ENCODE peak calls at places on chromosomes 1 and 21, in ten cellular contexts. U, Y, C, T, I, D, H, Z, S and M are unnamed samples.

GRCh38 chr1:7298749-7299151 is 472.3 kb upstream of the VAMP3 start:
- DNase-seq in U (no peak), D (no peak), S (peak), Y (peak), C (peak), Z (no peak), I (no peak), T (peak), H (no peak), M (no peak)

GRCh38 chr21:38139380-38140168 is 117.2 kb upstream of the KCNJ15 start:
- DNase-seq in Y (no peak), I (no peak), C (no peak), H (no peak), S (peak), D (no peak), T (peak), Z (no peak), U (no peak), M (no peak)

GRCh38 chr1:117098287-117098890 is 23.2 kb downstream of the TRIM45 start:
- DNase-seq in D (no peak), Y (no peak), Z (no peak), T (peak), C (no peak), S (no peak), U (no peak), H (no peak), I (no peak), M (no peak)

GRCh38 chr1:36463404-36463772 is 796 bp downstream of the MRPS15 start:
- DNase-seq in Z (no peak), D (no peak), C (no peak), U (no peak), T (no peak), H (no peak), S (no peak), I (no peak), Y (no peak), M (no peak)

GRCh38 chr1:9269078-9269501 is 23.6 kb upstream of the SPSB1 start:
- DNase-seq in T (no peak), H (no peak), Z (no peak), C (no peak), D (no peak), I (no peak), U (no peak), Y (no peak), S (no peak), M (no peak)

GRCh38 chr1:20147846-20148570 is 8.9 kb downstream of the PLA2G2F start:
- DNase-seq in C (no peak), U (no peak), Z (no peak), S (no peak), T (no peak), H (no peak), D (no peak), Y (no peak), I (peak), M (no peak)

GRCh38 chr1:1763657-1764621 is 14.3 kb downstream of the NADK start:
- DNase-seq in I (no peak), C (no peak), S (peak), D (no peak), U (no peak), H (no peak), Y (no peak), Z (no peak), T (no peak), M (no peak)

GRCh38 chr1:6960291-6960758 is 175.1 kb downstream of the CAMTA1 start:
- DNase-seq in U (no peak), S (peak), Z (no peak), H (no peak), T (no peak), Y (no peak), D (no peak), I (no peak), C (peak), M (no peak)

GRCh38 chr1:92929461-92929860 is 31.8 kb downstream of the DIPK1A start:
- DNase-seq in U (no peak), Z (peak), Y (no peak), D (no peak), T (no peak), H (no peak), S (no peak), C (no peak), I (no peak), M (no peak)

GRCh38 chr1:81703736-81704463 is 96.8 kb upstream of the ADGRL2 start:
- DNase-seq in T (no peak), C (no peak), Y (no peak), H (no peak), U (no peak), S (peak), I (no peak), Z (no peak), D (no peak), M (no peak)

GRCh38 chr1:208475951-208476824 is 232.0 kb upstream of the PLXNA2 start:
- DNase-seq in H (peak), T (peak), C (no peak), U (no peak), S (no peak), D (no peak), Z (no peak), I (no peak), Y (no peak), M (no peak)

GRCh38 chr1:22861764-22862440 is 110.8 kb downstream of the LACTBL1 start:
- DNase-seq in U (peak), I (peak), T (peak), H (peak), C (no peak), S (peak), D (no peak), Z (no peak), Y (no peak), M (peak)

GRCh38 chr1:201468501-201468843 is 516 bp downstream of the PHLDA3 start:
- DNase-seq in U (no peak), Z (peak), C (no peak), H (peak), D (no peak), I (peak), Y (no peak), S (peak), T (no peak), M (peak)

GRCh38 chr1:10827377-10828333 is 31.2 kb upstream of the CASZ1 start:
- DNase-seq in Y (no peak), I (no peak), T (no peak), Z (no peak), S (no peak), D (no peak), H (no peak), U (no peak), C (no peak), M (no peak)

GRCh38 chr1:65817891-65818290 is 25.2 kb downstream of the PDE4B start:
- DNase-seq in Z (no peak), T (no peak), C (no peak), D (no peak), H (no peak), I (no peak), S (no peak), U (no peak), Y (no peak), M (no peak)
- TF ChIP-seq CTCF in Z (no peak), T (no peak), C (no peak), D (no peak), H (no peak), I (no peak), S (no peak), U (no peak), Y (no peak), M (no peak)

GRCh38 chr21:18041012-18041411 is 203.6 kb upstream of the CHODL start:
- DNase-seq in D (no peak), H (peak), U (peak), C (no peak), Y (no peak), Z (peak), I (no peak), T (peak), S (peak), M (no peak)
- TF ChIP-seq CTCF in D (no peak), H (no peak), U (no peak), C (no peak), Y (peak), Z (peak), I (no peak), T (peak), S (peak), M (peak)

DNA sequence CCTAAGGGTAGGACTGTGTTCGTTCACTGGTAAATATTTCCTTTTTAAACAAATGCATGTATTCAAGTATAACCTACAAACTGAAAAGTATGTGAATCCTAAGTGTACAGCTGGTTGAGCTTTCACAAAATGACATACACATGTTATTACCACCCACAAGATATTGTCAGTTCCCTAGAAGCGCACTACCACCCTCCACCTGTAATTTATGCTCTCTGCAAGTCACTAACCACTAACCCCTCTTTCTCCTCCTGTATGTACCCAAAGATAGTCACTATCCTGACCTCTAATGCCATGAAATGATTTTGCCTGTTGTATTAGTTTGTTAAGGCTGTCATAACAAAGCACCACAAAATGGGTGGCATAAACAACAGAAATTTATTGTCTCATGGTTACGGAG is 82.8 kb upstream of the CHODL start:
- DNase-seq in D (no peak), H (no peak), Z (no peak), T (no peak), S (no peak), I (no peak), Y (no peak), C (no peak), U (no peak), M (no peak)
- TF ChIP-seq CTCF in D (no peak), H (no peak), Z (no peak), T (no peak), S (no peak), I (no peak), Y (no peak), C (no peak), U (no peak), M (no peak)

DNA sequence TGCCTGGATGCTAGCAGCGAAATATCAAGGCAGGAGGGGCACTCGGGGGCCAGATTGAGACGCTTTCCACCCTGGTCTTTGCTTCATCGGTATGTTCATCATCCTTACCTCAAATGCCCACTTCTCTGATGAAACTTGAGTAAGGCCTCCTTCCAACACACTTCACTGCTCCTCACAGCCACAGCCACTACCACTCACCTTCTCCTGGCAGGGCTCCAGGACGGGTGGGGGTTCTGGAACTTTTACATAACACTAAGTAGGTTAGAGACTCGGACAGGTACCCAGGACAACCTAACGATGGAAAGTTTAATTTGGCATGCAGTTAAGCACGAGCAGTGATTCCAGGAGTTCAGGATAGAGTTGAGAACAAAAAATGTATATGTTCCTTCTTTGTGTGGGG is 73.9 kb upstream of the SPAG17 start:
- DNase-seq in Y (no peak), U (no peak), Z (no peak), S (no peak), H (no peak), I (no peak), T (no peak), C (no peak), D (no peak), M (no peak)
- TF ChIP-seq CTCF in Y (no peak), U (no peak), Z (no peak), S (no peak), H (no peak), I (no peak), T (no peak), C (no peak), D (no peak), M (no peak)

GRCh38 chr1:203475012-203475981 is at the start of gene PRELP:
- DNase-seq in Z (no peak), H (peak), C (no peak), S (peak), U (no peak), T (no peak), I (no peak), D (no peak), Y (no peak), M (no peak)
- TF ChIP-seq CTCF in Z (no peak), H (no peak), C (peak), S (no peak), U (no peak), T (no peak), I (no peak), D (no peak), Y (no peak), M (no peak)

DNA sequence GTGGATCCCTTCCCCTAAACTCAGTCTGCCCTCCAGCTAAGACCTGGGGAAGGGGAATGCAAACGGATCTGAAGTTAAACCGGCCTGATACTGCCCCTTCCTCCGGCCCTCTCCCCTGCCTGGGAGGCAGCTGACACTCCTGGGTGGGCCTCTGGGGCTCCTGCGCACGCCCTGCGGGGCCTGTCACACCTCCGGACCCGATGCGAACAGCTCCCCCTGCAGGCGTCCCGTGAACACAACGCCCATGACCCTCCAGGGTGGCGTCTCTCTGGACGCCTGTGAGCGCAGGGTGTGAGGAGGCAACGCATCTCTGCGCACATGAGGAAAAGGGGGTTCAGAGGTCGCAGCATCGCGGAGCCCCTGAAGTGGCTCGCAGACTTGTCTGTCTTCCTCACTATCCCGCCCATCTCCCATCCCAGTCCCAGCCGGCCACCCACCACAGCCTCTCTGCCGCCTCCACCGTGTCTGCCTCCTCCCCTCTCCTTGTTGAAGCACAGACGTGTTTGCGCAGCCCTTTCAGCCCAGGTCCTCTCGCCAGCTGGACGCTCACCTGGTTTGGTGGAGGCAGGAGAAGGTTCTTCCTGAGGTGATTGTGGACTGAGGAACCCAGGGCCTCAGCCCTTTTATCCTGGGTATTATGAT is 421 bp upstream of the LCE3A start:
- DNase-seq in Y (no peak), C (no peak), S (no peak), D (no peak), Z (peak), H (no peak), T (no peak), U (no peak), I (no peak), M (no peak)
- TF ChIP-seq CTCF in Y (peak), C (no peak), S (peak), D (no peak), Z (no peak), H (no peak), T (no peak), U (peak), I (no peak), M (no peak)

GRCh38 chr1:212182585-212182984 is 102.6 kb upstream of the PPP2R5A start:
- DNase-seq in T (no peak), U (no peak), H (no peak), S (no peak), I (no peak), C (no peak), Y (no peak), D (no peak), Z (no peak), M (no peak)

GRCh38 chr1:212178830-212179370 is 106.3 kb upstream of the PPP2R5A start:
- DNase-seq in I (no peak), Z (no peak), D (no peak), T (peak), U (no peak), H (no peak), C (no peak), S (no peak), Y (no peak), M (no peak)

GRCh38 chr1:212177542-212177941 is 107.7 kb upstream of the PPP2R5A start:
- DNase-seq in U (no peak), Z (no peak), T (no peak), C (no peak), H (no peak), D (no peak), S (no peak), Y (no peak), I (no peak), M (no peak)

GRCh38 chr1:212181015-212181891 is 104.0 kb upstream of the PPP2R5A start:
- DNase-seq in S (no peak), C (no peak), U (no peak), H (no peak), Y (no peak), I (no peak), T (no peak), D (no peak), Z (no peak), M (no peak)

GRCh38 chr1:212179394-212180076 is 105.7 kb upstream of the PPP2R5A start:
- DNase-seq in S (peak), C (peak), U (no peak), Z (no peak), I (no peak), T (peak), H (no peak), D (no peak), Y (peak), M (no peak)
- TF ChIP-seq CTCF in S (no peak), C (no peak), U (no peak), Z (no peak), I (no peak), T (no peak), H (no peak), D (no peak), Y (no peak), M (no peak)

DNA sequence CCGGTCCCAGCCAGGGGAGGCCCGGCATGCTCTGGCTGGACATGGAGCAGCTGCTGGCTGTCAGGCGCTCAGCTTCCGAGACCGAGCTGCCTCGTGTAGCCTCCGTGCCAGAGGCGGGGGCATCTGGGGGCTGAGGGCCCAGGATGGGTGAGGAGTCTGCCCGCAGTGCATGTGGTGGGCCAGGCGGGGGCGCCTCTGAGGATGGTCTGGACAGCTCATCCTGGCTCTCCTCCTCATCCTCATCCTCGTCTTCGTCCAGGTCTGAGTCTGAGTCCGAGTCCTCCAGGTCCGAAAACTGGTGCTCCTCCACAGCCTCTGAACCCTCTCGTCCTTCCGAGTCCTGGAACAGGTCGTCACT is 28.9 kb upstream of the EDN2 start:
- DNase-seq in Z (no peak), S (no peak), U (peak), C (no peak), H (peak), I (no peak), T (no peak), Y (no peak), D (no peak), M (no peak)
- TF ChIP-seq CTCF in Z (no peak), S (peak), U (peak), C (peak), H (peak), I (no peak), T (peak), Y (peak), D (no peak), M (peak)

DNA sequence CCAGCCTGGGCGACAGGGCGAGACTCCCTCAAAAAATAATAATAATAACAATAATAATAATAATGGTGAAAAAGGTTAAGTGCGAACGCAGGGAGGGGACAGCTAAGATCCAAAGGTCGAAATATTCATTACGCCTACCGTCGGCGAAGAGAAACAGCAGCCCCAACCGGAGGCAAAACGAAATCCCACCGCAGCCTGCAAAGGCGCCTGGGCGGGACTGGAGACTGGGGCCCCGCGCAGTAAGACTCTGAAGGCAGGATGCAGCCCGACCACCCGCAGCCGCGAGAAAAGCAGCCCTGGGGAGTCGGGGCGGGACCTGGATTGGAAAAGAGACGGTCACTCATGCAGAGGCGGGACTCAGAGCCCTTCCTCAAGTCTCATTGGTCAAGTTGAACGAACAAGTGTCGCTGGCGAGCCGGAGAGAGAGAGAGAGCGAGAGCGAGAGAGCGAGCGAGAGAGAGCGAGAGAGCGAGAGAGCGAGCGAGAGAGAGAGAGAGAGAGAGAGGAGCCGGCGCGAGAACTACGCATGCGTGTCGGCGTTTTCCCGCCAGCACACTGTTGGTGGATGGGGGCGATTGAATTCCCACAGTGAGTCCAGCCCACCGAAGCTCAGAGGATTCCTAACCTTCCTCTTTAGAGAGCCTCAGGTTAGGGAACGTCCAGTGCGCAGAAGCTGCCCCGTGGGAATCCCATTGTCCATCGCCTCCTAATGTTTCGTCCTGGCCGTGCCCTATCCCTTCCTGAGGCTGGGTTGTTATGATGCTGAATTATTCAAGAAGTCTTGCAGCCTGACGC is 10.7 kb downstream of the ENTREP3 start:
- DNase-seq in Y (peak), H (peak), S (peak), D (peak), I (peak), T (peak), Z (peak), U (peak), C (peak), M (peak)
- TF ChIP-seq CTCF in Y (no peak), H (no peak), S (peak), D (peak), I (no peak), T (peak), Z (peak), U (peak), C (peak), M (peak)